ENCODE peak calls at places on chromosome 15, in eight cellular contexts. H is CD4-positive, alpha-beta T cell; U is heart right ventricle; E is colonic mucosa; L is CD8-positive, alpha-beta T cell; D is cardiac muscle cell; N is body of pancreas; J is bronchial epithelial cell. I is an unnamed sample. For H3K27me3, the result is how much of the 10 kb centered on the place peaks cover.

GRCh38 chr15:58307313-58307961 is 124.4 kb upstream of the LIPC start:
- DNase-seq in E (no peak), U (no peak), H (no peak), N (no peak), J (peak), D (peak), L (no peak), I (peak)

GRCh38 chr15:73856458-73857192 is 16.7 kb upstream of the TBC1D21 start:
- DNase-seq in U (no peak), L (no peak), D (no peak), N (peak), J (no peak), H (no peak), E (no peak), I (no peak)

GRCh38 chr15:60337069-60337468 is 60.7 kb downstream of the ANXA2 start:
- DNase-seq in N (no peak), H (no peak), E (no peak), J (no peak), L (no peak), U (no peak), D (no peak), I (no peak)

GRCh38 chr15:98658831-98659699 is 10.7 kb downstream of the IGF1R start:
- DNase-seq in J (peak), D (peak), H (no peak), U (peak), L (peak), N (peak), E (peak), I (peak)

GRCh38 chr15:41772720-41773331 is 1.5 kb upstream of the MAPKBP1 start:
- DNase-seq in D (peak), U (peak), J (peak), N (peak), E (peak), L (peak), H (peak), I (peak)

GRCh38 chr15:55222588-55222987 is 25.8 kb upstream of the RSL24D1 start:
- DNase-seq in N (no peak), U (no peak), J (no peak), H (no peak), D (no peak), E (no peak), L (no peak), I (no peak)

GRCh38 chr15:51133140-51133630 is 38.5 kb upstream of the TNFAIP8L3 start:
- DNase-seq in D (no peak), N (no peak), H (no peak), E (no peak), L (no peak), U (no peak), J (no peak), I (no peak)

GRCh38 chr15:99447497-99448371 is 118.0 kb upstream of the MEF2A start:
- DNase-seq in D (peak), J (no peak), E (peak), U (peak), L (no peak), H (no peak), N (no peak), I (no peak)

GRCh38 chr15:82530606-82531379 is 9.5 kb downstream of the RPS17 start:
- DNase-seq in U (peak), N (peak), H (peak), E (peak), D (peak), J (peak), L (peak), I (peak)

GRCh38 chr15:77592768-77593167 is 39.9 kb downstream of the LINGO1 start:
- DNase-seq in E (no peak), L (no peak), N (no peak), U (no peak), J (no peak), H (no peak), D (no peak), I (no peak)

GRCh38 chr15:85589873-85590272 is 204.9 kb downstream of the KLHL25 start:
- DNase-seq in L (no peak), N (peak), U (no peak), H (no peak), E (no peak), D (peak), J (peak), I (no peak)

GRCh38 chr15:98896002-98896721 is 111.4 kb downstream of the PGPEP1L start:
- DNase-seq in J (peak), D (peak), N (no peak), H (no peak), E (no peak), U (no peak), L (no peak), I (no peak)

GRCh38 chr15:85533949-85534543 is 153.6 kb downstream of the AKAP13 start:
- DNase-seq in L (no peak), D (no peak), U (no peak), J (no peak), N (peak), E (no peak), H (no peak), I (no peak)

GRCh38 chr15:42157981-42158765 is 1.7 kb upstream of the PLA2G4F start:
- DNase-seq in U (no peak), H (no peak), E (no peak), D (peak), N (no peak), L (no peak), J (peak), I (no peak)

GRCh38 chr15:96293446-96293845 is 37.1 kb upstream of the NR2F2 start:
- DNase-seq in E (no peak), H (no peak), D (no peak), L (no peak), U (no peak), N (no peak), J (no peak), I (no peak)

GRCh38 chr15:101170568-101171350 is 81.1 kb downstream of the CHSY1 start:
- DNase-seq in J (peak), N (peak), L (no peak), E (no peak), U (no peak), D (peak), H (no peak), I (no peak)

GRCh38 chr15:94840794-94841587 is 609.6 kb downstream of the MCTP2 start:
- DNase-seq in H (no peak), D (no peak), E (no peak), U (no peak), N (no peak), J (peak), L (no peak), I (no peak)

GRCh38 chr15:80620141-80620540 is 75.0 kb upstream of the ABHD17C start:
- DNase-seq in J (no peak), L (no peak), U (no peak), D (no peak), E (no peak), N (no peak), H (no peak), I (no peak)

GRCh38 chr15:101456079-101456791 is 33.3 kb downstream of the PCSK6 start:
- DNase-seq in H (no peak), E (no peak), L (no peak), J (no peak), N (no peak), D (no peak), U (no peak), I (no peak)

GRCh38 chr15:42072141-42072685 is 22.1 kb downstream of the PLA2G4D start:
- DNase-seq in D (no peak), E (no peak), L (no peak), N (no peak), J (no peak), H (no peak), U (no peak), I (no peak)

GRCh38 chr15:49103002-49103401 is 52.4 kb downstream of the COPS2 start:
- DNase-seq in U (no peak), L (no peak), H (no peak), D (no peak), N (no peak), J (peak), E (no peak), I (no peak)

GRCh38 chr15:68599560-68600071 is 20.8 kb downstream of the CORO2B start:
- DNase-seq in J (no peak), N (peak), H (no peak), U (no peak), L (no peak), D (peak), E (no peak), I (peak)

GRCh38 chr15:31197497-31198414 is 96.2 kb upstream of the TRPM1 start:
- DNase-seq in U (no peak), J (no peak), E (no peak), L (peak), D (peak), H (peak), N (peak), I (peak)

DNA sequence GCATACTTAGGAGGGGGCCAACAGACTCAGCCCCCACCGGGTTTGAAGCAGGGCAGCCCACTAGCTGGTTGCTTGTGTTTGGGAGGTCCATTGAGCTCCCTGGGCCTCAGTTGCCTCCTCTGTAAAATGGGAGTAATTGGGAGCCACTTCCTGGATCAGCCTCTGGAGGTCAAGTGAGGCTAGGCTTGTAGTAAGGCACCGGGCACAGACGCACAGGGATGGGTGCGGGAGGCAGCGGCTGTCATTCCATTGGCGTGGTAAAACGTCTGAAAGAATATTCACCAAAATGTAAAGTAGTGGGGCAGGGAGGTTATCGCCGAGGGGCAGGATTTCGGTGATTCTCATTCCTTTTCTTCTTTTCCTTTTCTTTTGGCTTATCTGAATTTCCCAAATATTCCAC is 64.6 kb downstream of the TLE3 start:
- DNase-seq in U (no peak), H (no peak), L (no peak), E (no peak), J (no peak), N (no peak), D (peak), I (no peak)
- H3K27me3 ChIP-seq in U (under half), H (under half), L (under half), E (under half), J (under half), N (under half), D (under half), I (under half)

GRCh38 chr15:90016721-90017120 is 15.6 kb downstream of the ZNF710 start:
- DNase-seq in H (no peak), E (no peak), J (no peak), L (no peak), D (no peak), N (peak), U (no peak), I (no peak)
- TF ChIP-seq CTCF in H (no peak), E (no peak), J (no peak), L (no peak), D (no peak), N (no peak), U (no peak), I (no peak)

DNA sequence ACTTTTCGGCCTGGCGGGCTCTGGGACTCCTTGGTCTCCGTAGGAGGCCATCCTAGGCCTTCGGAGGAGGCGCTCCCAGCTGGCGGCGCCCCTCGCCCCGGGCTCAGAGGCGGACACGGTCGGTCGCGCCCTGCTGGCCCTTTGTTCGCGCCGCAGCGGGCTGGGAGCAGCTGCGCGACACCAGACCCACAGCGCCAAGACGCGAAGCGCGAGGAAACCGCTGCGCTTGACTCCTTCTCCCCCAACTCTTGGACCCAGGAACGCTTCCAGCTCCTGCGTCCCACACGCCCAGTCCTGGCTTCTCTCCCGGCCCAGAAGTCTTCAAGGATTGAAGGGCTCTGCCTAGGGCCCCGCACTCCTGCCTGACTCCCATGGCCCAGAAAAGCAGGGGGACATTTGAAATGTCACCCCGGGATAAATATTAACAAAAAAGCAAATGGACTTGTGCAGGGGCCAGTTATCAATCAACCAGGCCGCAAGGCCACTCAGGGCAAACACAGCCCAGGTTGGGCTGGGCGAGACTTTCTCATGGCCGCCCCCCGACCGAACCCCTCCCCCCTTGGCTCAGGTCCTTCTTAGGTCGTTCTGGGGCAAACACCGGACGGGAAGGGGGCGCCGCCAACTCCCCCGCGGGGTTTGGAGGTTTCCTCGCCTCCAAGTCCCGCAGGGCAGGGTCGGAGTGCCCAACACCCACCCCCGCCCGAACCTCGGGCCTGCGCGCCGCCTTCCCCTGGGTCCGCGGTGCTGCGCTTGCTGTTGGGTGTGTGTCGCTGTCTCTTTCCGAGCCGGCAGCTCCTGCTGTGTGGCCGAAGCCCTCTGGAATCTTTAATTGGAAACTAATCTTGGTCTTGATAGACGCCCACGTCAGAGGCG is 5.1 kb downstream of the ONECUT1 start:
- DNase-seq in H (no peak), E (no peak), L (no peak), D (no peak), J (no peak), U (no peak), N (peak), I (peak)
- H3K27me3 ChIP-seq in H (half or more), E (half or more), L (under half), D (half or more), J (half or more), U (half or more), N (under half), I (half or more)

DNA sequence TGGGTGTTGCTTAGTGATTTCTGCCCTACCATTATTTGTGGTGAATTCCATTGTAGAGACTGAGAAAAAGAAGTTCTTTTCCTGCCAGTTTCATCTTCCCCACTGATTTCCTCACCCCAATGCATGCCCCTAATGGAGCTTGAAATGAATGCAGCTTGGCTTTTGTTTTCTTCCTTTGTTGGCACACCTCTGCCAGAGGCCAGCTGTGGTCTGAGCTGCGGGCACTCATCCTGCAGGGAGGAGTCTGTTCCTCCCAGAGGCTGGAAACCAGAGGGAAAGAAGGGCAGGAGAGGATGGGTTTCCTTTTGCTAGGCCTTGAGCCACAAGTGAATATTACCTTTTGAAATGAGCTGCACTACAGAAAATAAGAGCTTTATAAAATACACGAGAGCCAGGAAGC is 9.3 kb upstream of the ST8SIA2 start:
- DNase-seq in E (no peak), N (no peak), L (no peak), J (no peak), D (no peak), H (no peak), U (no peak), I (peak)
- TF ChIP-seq CTCF in E (no peak), N (no peak), L (no peak), J (no peak), D (no peak), H (no peak), U (no peak), I (no peak)

GRCh38 chr15:66024116-66024515 is 154.8 kb downstream of the RAB11A start:
- DNase-seq in E (no peak), D (no peak), N (no peak), U (no peak), H (no peak), L (no peak), J (no peak), I (no peak)
- H3K27me3 ChIP-seq in E (under half), D (under half), N (under half), U (under half), H (under half), L (under half), J (under half), I (under half)

GRCh38 chr15:72013703-72014102 is 104.2 kb downstream of the MYO9A start:
- DNase-seq in U (no peak), N (no peak), H (no peak), L (no peak), D (no peak), E (no peak), J (no peak), I (no peak)

GRCh38 chr15:72006382-72006781 is 111.6 kb downstream of the MYO9A start:
- DNase-seq in H (no peak), N (no peak), E (no peak), J (no peak), D (no peak), U (no peak), L (no peak), I (no peak)

GRCh38 chr15:72009207-72009606 is 108.7 kb downstream of the MYO9A start:
- DNase-seq in E (peak), J (no peak), U (no peak), L (no peak), N (peak), D (no peak), H (no peak), I (no peak)

GRCh38 chr15:72005483-72005882 is 112.5 kb downstream of the MYO9A start:
- DNase-seq in L (no peak), U (no peak), D (no peak), N (no peak), E (no peak), J (no peak), H (no peak), I (no peak)

GRCh38 chr15:72011291-72011940 is 106.5 kb downstream of the MYO9A start:
- DNase-seq in U (no peak), E (no peak), N (no peak), J (no peak), L (no peak), D (no peak), H (no peak), I (no peak)
- TF ChIP-seq CTCF in U (no peak), E (no peak), N (no peak), J (no peak), L (no peak), D (no peak), H (no peak), I (no peak)

GRCh38 chr15:62067448-62068044 is 769 bp downstream of the C2CD4A start:
- DNase-seq in L (peak), D (peak), U (no peak), H (peak), N (peak), J (no peak), E (peak), I (peak)
- H3K27me3 ChIP-seq in L (under half), D (half or more), U (under half), H (under half), N (under half), J (under half), E (under half), I (half or more)

I was measured in neural progenitor cell.